ENCODE peak calls at places on chromosomes 16 and 17, in five cellular contexts. V is transverse colon, C is PC-3, Z is ovary, L is cardiac fibroblast. B is an unnamed sample.

GRCh38 chr17:57609125-57609877 is 135.8 kb downstream of the CCDC182 start:
- DNase-seq in V (no peak), C (no peak), Z (no peak), L (no peak), B (no peak)

GRCh38 chr16:72501739-72502653 is 330.0 kb upstream of the PMFBP1 start:
- DNase-seq in V (peak; percentile 53), C (peak; percentile 69), Z (peak; percentile 8), L (peak; percentile 88), B (peak; percentile 90)

GRCh38 chr17:33381201-33381600 is 88.1 kb upstream of the ASIC2 start:
- DNase-seq in V (no peak), C (no peak), Z (no peak), L (no peak), B (no peak)

GRCh38 chr17:37607637-37608368 is 1.4 kb downstream of the SYNRG start:
- DNase-seq in V (peak; percentile 32), C (no peak), Z (no peak), L (no peak), B (no peak)

GRCh38 chr17:40938981-40939380 is 1.5 kb upstream of the KRT23 start:
- DNase-seq in V (no peak), C (no peak), Z (no peak), L (no peak), B (no peak)

GRCh38 chr17:59600169-59600568 is 19.5 kb upstream of the CLTC start:
- DNase-seq in V (no peak), C (no peak), Z (no peak), L (no peak), B (no peak)

GRCh38 chr16:49200223-49200820 is 81.3 kb downstream of the CBLN1 start:
- DNase-seq in V (no peak), C (no peak), Z (no peak), L (no peak), B (no peak)

GRCh38 chr16:31143036-31143888 is 6.6 kb downstream of the PRSS36 start:
- DNase-seq in V (no peak), C (no peak), Z (peak; percentile 48), L (no peak), B (no peak)

GRCh38 chr17:61302911-61303310 is 96.7 kb upstream of the TBX2 start:
- DNase-seq in V (no peak), C (no peak), Z (no peak), L (no peak), B (no peak)

GRCh38 chr16:57092786-57093301 is 461 bp downstream of the CPNE2 start:
- DNase-seq in V (peak; percentile 54), C (peak; percentile 11), Z (peak; percentile 32), L (peak; percentile 19), B (no peak)

GRCh38 chr16:17474572-17474971 is 3.8 kb upstream of the XYLT1 start:
- DNase-seq in V (peak; percentile 20), C (no peak), Z (no peak), L (no peak), B (no peak)

GRCh38 chr16:9072806-9073341 is 18.6 kb upstream of the HAPSTR1 start:
- DNase-seq in V (no peak), C (peak; percentile 54), Z (no peak), L (peak; percentile 90), B (peak; percentile 64)

GRCh38 chr16:88964636-88965035 is 12.4 kb downstream of the CBFA2T3 start:
- DNase-seq in V (no peak), C (no peak), Z (no peak), L (no peak), B (no peak)

GRCh38 chr17:2120550-2121335 is 65.8 kb downstream of the HIC1 start:
- DNase-seq in V (no peak), C (no peak), Z (no peak), L (peak; percentile 62), B (peak; percentile 57)

GRCh38 chr16:3264137-3265036 is 8.0 kb upstream of the MEFV start:
- DNase-seq in V (peak; percentile 97), C (peak; percentile 94), Z (peak; percentile 98), L (peak; percentile 99), B (peak; percentile 98)

GRCh38 chr16:14346278-14347142 is 275.4 kb downstream of the MRTFB start:
- DNase-seq in V (no peak), C (no peak), Z (no peak), L (no peak), B (no peak)

GRCh38 chr17:47618416-47618815 is 31.3 kb upstream of the KPNB1 start:
- DNase-seq in V (no peak), C (peak; percentile 61), Z (no peak), L (peak; percentile 22), B (peak; percentile 19)

GRCh38 chr17:69602969-69603368 is 188.5 kb downstream of the MAP2K6 start:
- DNase-seq in V (no peak), C (no peak), Z (no peak), L (no peak), B (no peak)

GRCh38 chr16:2686912-2687507 is 4.7 kb downstream of the KCTD5 start:
- DNase-seq in V (peak; percentile 66), C (no peak), Z (no peak), L (no peak), B (no peak)

GRCh38 chr17:64320613-64321553 is 57.8 kb upstream of the TEX2 start:
- DNase-seq in V (peak; percentile 60), C (peak; percentile 98), Z (peak; percentile 72), L (peak; percentile 94), B (peak; percentile 92)

GRCh38 chr17:5115673-5116651 is at the start of gene USP6:
- DNase-seq in V (no peak), C (no peak), Z (no peak), L (no peak), B (no peak)

GRCh38 chr17:82449136-82449882 is 1.2 kb downstream of the CYBC1 start:
- DNase-seq in V (peak; percentile 76), C (no peak), Z (no peak), L (no peak), B (no peak)

GRCh38 chr17:48051278-48051677 is 3.1 kb downstream of the NFE2L1 start:
- DNase-seq in V (no peak), C (no peak), Z (peak; percentile 35), L (no peak), B (no peak)

GRCh38 chr16:379183-379960 is 2.4 kb downstream of the PGAP6 start:
- DNase-seq in V (peak; percentile 84), C (no peak), Z (no peak), L (no peak), B (no peak)

GRCh38 chr17:76909971-76910760 is 42.0 kb downstream of the MGAT5B start:
- DNase-seq in V (peak; percentile 17), C (peak; percentile 62), Z (no peak), L (peak; percentile 43), B (peak; percentile 57)

GRCh38 chr16:78045865-78046581 is 23.7 kb downstream of the CLEC3A start:
- DNase-seq in V (peak; percentile 41), C (peak; percentile 31), Z (peak; percentile 33), L (peak; percentile 41), B (peak; percentile 57)

GRCh38 chr16:8571061-8571596 is 19.2 kb downstream of the TMEM114 start:
- DNase-seq in V (no peak), C (no peak), Z (no peak), L (peak; percentile 62), B (peak; percentile 71)

GRCh38 chr17:3472137-3472536 is 518 bp upstream of the SPATA22 start:
- DNase-seq in V (no peak), C (no peak), Z (no peak), L (no peak), B (no peak)

GRCh38 chr17:3479988-3480387 is 4.2 kb downstream of the ASPA start:
- DNase-seq in V (no peak), C (no peak), Z (no peak), L (no peak), B (no peak)

GRCh38 chr17:3474212-3474611 is 1.6 kb upstream of the ASPA start:
- DNase-seq in V (no peak), C (peak; percentile 9), Z (no peak), L (peak; percentile 7), B (peak; percentile 22)

GRCh38 chr17:3475155-3475808 is 515 bp upstream of the ASPA start:
- DNase-seq in V (no peak), C (no peak), Z (no peak), L (no peak), B (no peak)

DNA sequence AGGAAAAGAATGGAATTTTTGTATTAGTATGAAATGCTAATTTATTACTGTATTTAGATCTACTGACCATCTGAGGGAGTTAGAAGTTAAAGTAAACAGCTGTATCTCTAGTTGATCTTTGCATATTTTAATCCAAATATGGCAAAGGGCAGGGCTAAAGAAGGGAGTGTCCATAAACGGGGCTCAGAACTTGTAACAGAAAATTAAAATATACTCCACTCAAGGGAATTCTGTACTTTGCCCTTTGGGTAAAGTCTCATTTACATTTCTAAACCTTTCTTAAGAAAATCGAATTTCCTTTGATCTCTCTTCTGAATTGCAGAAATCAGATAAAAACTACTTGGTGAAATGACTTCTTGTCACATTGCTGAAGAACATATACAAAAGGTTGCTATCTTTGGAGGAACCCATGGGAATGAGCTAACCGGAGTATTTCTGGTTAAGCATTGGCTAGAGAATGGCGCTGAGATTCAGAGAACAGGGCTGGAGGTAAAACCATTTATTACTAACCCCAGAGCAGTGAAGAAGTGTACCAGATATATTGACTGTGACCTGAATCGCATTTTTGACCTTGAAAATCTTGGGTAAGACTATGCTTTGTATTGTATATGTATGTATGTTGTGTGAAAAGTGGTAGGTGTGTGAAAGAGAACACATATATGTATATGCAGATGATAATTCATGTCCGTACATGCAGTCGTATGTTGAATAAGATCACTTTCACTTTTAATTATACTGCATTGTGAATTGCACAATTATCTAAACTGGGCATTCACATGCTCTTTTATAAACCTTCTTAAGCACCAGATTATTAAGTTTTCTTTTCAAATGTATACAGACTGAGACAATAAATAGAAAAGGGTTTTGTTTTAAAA is at the start of gene ASPA:
- DNase-seq in V (no peak), C (no peak), Z (no peak), L (peak; percentile 29), B (peak; percentile 6)
- H3K4me3 ChIP-seq in V (peak within 1 kb of the TSS; percentile 16), C (no peak within 1 kb of the TSS), Z (peak within 1 kb of the TSS; percentile 19), L (no peak within 1 kb of the TSS), B (peak within 1 kb of the TSS; percentile 44)

GRCh38 chr16:84115919-84116719 is 623 bp downstream of the MBTPS1 start:
- DNase-seq in V (peak; percentile 62), C (peak; percentile 27), Z (peak; percentile 49), L (peak; percentile 42), B (peak; percentile 49)
- TF ChIP-seq CTCF in V (peak; percentile 11), C (no peak), Z (no peak), L (no peak), B (no peak)

GRCh38 chr16:50591800-50592771 is 43.9 kb downstream of the NKD1 start:
- DNase-seq in V (peak; percentile 30), C (peak; percentile 14), Z (peak; percentile 82), L (no peak), B (no peak)
- H3K4me3 ChIP-seq in V (no peak overlapping the region), C (peak overlapping the region; percentile 51), Z (no peak overlapping the region), L (no peak overlapping the region), B (no peak overlapping the region)

DNA sequence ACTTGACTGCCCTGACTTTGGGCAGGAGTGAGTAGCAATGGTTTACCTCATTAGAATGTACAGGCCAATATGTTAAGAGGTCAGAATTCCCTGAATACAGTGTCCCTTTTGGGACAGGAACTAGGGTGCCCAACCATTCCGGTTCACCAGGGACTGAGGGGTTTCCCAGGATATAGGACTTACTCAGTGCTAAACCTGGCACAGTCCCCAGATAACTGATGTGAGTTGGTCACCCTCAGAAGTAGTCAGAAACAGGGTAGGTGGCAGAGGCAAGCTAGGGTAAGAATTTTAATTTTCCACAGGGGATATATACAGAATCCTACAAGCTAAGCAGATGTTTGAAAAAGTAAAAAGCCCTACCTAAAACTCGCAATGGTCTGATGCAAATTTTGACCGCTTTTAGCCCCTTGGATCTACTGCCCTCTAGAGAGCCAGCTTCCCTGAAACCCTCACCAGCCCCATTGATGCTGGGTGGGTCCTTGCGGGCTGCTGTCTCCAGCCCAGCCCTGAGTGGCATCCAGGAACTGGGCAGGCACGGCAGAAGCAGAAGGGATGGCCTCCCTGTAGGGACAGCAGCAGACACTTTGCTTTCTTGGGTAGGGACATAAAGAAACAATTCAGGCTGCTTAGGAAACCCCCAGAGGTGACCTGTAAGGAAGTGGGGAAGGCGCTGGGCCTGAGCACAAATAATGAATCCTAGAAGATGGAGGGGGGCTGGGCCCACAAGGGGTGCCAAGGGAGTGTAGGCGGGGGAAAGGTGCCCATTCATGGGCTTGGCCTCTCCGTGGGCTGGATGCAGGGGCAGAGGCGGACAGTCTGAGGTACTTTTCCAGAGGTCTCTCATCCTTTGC is 434.8 kb downstream of the SLC39A11 start:
- DNase-seq in V (no peak), C (peak; percentile 84), Z (no peak), L (peak; percentile 37), B (no peak)
- TF ChIP-seq CTCF in V (no peak), C (peak; percentile 47), Z (no peak), L (no peak), B (no peak)